ENCODE peak calls at places on chromosomes 6 and 20, in nine cellular contexts. B is NCI-H187; T is stimulated activated naive CD4-positive, alpha-beta T cell; E is stimulated activated CD4-positive, alpha-beta T cell treated with anti-CD3 and anti-CD28 coated beads, Interleukin-12 subunit alpha, Interleukin-12 subunit beta, amount 100 ng/mL, for 4 hours; U is transverse colon; K is HepG2; W is GOT3; Y is HEK293T; Q is fibroblast of lung. O is an unnamed sample.

GRCh38 chr20:63310265-63310971 is 17.4 kb downstream of the COL20A1 start:
- DNase-seq in B (no peak), T (no peak), E (no peak), U (no peak), K (no peak), W (no peak), Y (no peak), Q (no peak), O (no peak)

GRCh38 chr6:17845598-17845997 is 138.9 kb upstream of the NUP153 start:
- DNase-seq in B (no peak), T (no peak), E (no peak), U (no peak), K (no peak), W (no peak), Y (no peak), Q (no peak), O (no peak)

GRCh38 chr20:62396367-62397239 is 9.7 kb downstream of the RPS21 start:
- DNase-seq in B (no peak), T (no peak), E (no peak), U (no peak), K (no peak), W (no peak), Y (no peak), Q (no peak), O (no peak)

GRCh38 chr6:31898200-31899011 is 908 bp upstream of the EHMT2 start:
- DNase-seq in B (peak), T (peak), E (peak), U (peak), K (peak), W (no peak), Y (peak), Q (peak), O (no peak)

GRCh38 chr6:29941006-29941405 is 1.3 kb upstream of the HLA-A start:
- DNase-seq in B (no peak), T (no peak), E (no peak), U (no peak), K (no peak), W (no peak), Y (no peak), Q (no peak), O (no peak)

GRCh38 chr6:169252805-169253189 is 849 bp downstream of the THBS2 start:
- DNase-seq in B (no peak), T (no peak), E (no peak), U (no peak), K (no peak), W (no peak), Y (no peak), Q (peak), O (no peak)

GRCh38 chr6:108116781-108117426 is 42.4 kb upstream of the OSTM1 start:
- DNase-seq in B (no peak), T (no peak), E (no peak), U (no peak), K (no peak), W (no peak), Y (no peak), Q (no peak), O (peak)

GRCh38 chr6:41288025-41288777 is 1.7 kb upstream of the TREM1 start:
- DNase-seq in B (peak), T (no peak), E (no peak), U (no peak), K (peak), W (no peak), Y (no peak), Q (no peak), O (no peak)

GRCh38 chr6:149032599-149033405 is 284.7 kb upstream of the TAB2 start:
- DNase-seq in B (no peak), T (no peak), E (peak), U (no peak), K (peak), W (peak), Y (peak), Q (peak), O (peak)

GRCh38 chr6:42103218-42103617 is 39.2 kb downstream of the C6orf132 start:
- DNase-seq in B (no peak), T (no peak), E (no peak), U (peak), K (no peak), W (no peak), Y (no peak), Q (no peak), O (no peak)

GRCh38 chr6:52420668-52421358 is 671 bp downstream of the EFHC1 start:
- DNase-seq in B (peak), T (no peak), E (no peak), U (peak), K (peak), W (no peak), Y (peak), Q (peak), O (no peak)

GRCh38 chr6:167993831-167994230 is 3.6 kb upstream of the KIF25 start:
- DNase-seq in B (no peak), T (no peak), E (no peak), U (no peak), K (no peak), W (no peak), Y (no peak), Q (no peak), O (no peak)

GRCh38 chr20:9488063-9488462 is 26.3 kb upstream of the LAMP5 start:
- DNase-seq in B (no peak), T (no peak), E (no peak), U (no peak), K (no peak), W (no peak), Y (no peak), Q (no peak), O (no peak)

GRCh38 chr6:170088349-170088951 is 202.4 kb downstream of the DLL1 start:
- DNase-seq in B (no peak), T (peak), E (no peak), U (peak), K (no peak), W (no peak), Y (no peak), Q (no peak), O (no peak)

GRCh38 chr6:139883776-139884175 is 509.3 kb upstream of the CITED2 start:
- DNase-seq in B (no peak), T (no peak), E (no peak), U (no peak), K (no peak), W (no peak), Y (no peak), Q (peak), O (no peak)

GRCh38 chr20:46164166-46164565 is 46.1 kb downstream of the CD40 start:
- DNase-seq in B (no peak), T (no peak), E (no peak), U (no peak), K (no peak), W (no peak), Y (no peak), Q (no peak), O (no peak)

GRCh38 chr20:64254571-64255360 is 782 bp upstream of the PCMTD2 start:
- DNase-seq in B (no peak), T (no peak), E (no peak), U (no peak), K (no peak), W (no peak), Y (no peak), Q (no peak), O (no peak)

GRCh38 chr20:24692429-24693190 is 223.2 kb downstream of the SYNDIG1 start:
- DNase-seq in B (no peak), T (no peak), E (no peak), U (no peak), K (no peak), W (no peak), Y (no peak), Q (no peak), O (no peak)

GRCh38 chr6:149636116-149636515 is 12.4 kb downstream of the KATNA1 start:
- DNase-seq in B (no peak), T (no peak), E (no peak), U (no peak), K (no peak), W (no peak), Y (no peak), Q (peak), O (no peak)

GRCh38 chr6:79724816-79725215 is 93.7 kb downstream of the SH3BGRL2 start:
- DNase-seq in B (no peak), T (no peak), E (no peak), U (no peak), K (no peak), W (no peak), Y (no peak), Q (no peak), O (no peak)

GRCh38 chr20:46157625-46158024 is 39.5 kb downstream of the CD40 start:
- DNase-seq in B (no peak), T (no peak), E (no peak), U (no peak), K (no peak), W (no peak), Y (no peak), Q (no peak), O (no peak)

GRCh38 chr6:52416629-52417151 is 3.5 kb upstream of the EFHC1 start:
- DNase-seq in B (peak), T (peak), E (no peak), U (no peak), K (peak), W (no peak), Y (peak), Q (peak), O (no peak)

GRCh38 chr20:61633004-61633403 is 380.9 kb downstream of the CDH4 start:
- DNase-seq in B (no peak), T (no peak), E (no peak), U (no peak), K (no peak), W (no peak), Y (no peak), Q (no peak), O (no peak)

GRCh38 chr20:13037727-13038126 is 29.0 kb downstream of the SPTLC3 start:
- DNase-seq in B (no peak), T (no peak), E (no peak), U (no peak), K (no peak), W (no peak), Y (no peak), Q (no peak), O (no peak)

GRCh38 chr6:142728367-142728766 is 216.6 kb downstream of the HIVEP2 start:
- DNase-seq in B (no peak), T (no peak), E (no peak), U (peak), K (no peak), W (no peak), Y (no peak), Q (no peak), O (no peak)

GRCh38 chr6:27375613-27376079 is 12.9 kb upstream of the ZNF391 start:
- DNase-seq in B (no peak), T (no peak), E (no peak), U (no peak), K (no peak), W (no peak), Y (no peak), Q (peak), O (no peak)

GRCh38 chr6:97437087-97437486 is 154.1 kb upstream of the MMS22L start:
- DNase-seq in B (no peak), T (no peak), E (no peak), U (no peak), K (peak), W (no peak), Y (peak), Q (peak), O (peak)

GRCh38 chr6:147055821-147056392 is 148.3 kb upstream of the STXBP5 start:
- DNase-seq in B (no peak), T (no peak), E (no peak), U (no peak), K (no peak), W (no peak), Y (no peak), Q (no peak), O (no peak)